ENCODE peak calls at places on chromosomes 12 and 14, in nine cellular contexts. One of them, this sample, is unnamed.
A peak's percentile ranks its signal among the peaks of the same experiment; 100 is the strongest.

GRCh38 chr14:83559721-83560120 is 1970.2 kb upstream of the FLRT2 start:
- DNase-seq in mesenchymal stem cell: peak; percentile 64
- DNase-seq in fibroblast of lung: peak; percentile 43
- DNase-seq in H9: no peak
- DNase-seq in colonic mucosa: no peak
- DNase-seq in astrocyte: peak; percentile 4
- DNase-seq in SK-N-SH: no peak
- DNase-seq in neuronal stem cell: no peak
- DNase-seq in mesendoderm: no peak
- DNase-seq in this sample: no peak

GRCh38 chr12:79407671-79408622 is 282.8 kb downstream of the PAWR start:
- DNase-seq in mesenchymal stem cell: peak; percentile 88
- DNase-seq in fibroblast of lung: peak; percentile 87
- DNase-seq in H9: peak; percentile 73
- DNase-seq in colonic mucosa: peak; percentile 78
- DNase-seq in astrocyte: peak; percentile 79
- DNase-seq in SK-N-SH: no peak
- DNase-seq in neuronal stem cell: peak; percentile 41
- DNase-seq in mesendoderm: peak; percentile 90
- DNase-seq in this sample: peak; percentile 74

GRCh38 chr12:107131832-107132616 is 38.7 kb upstream of the CRY1 start:
- DNase-seq in mesenchymal stem cell: peak; percentile 53
- DNase-seq in fibroblast of lung: peak; percentile 70
- DNase-seq in H9: peak; percentile 41
- DNase-seq in colonic mucosa: peak; percentile 21
- DNase-seq in astrocyte: peak; percentile 29
- DNase-seq in SK-N-SH: peak; percentile 52
- DNase-seq in neuronal stem cell: peak; percentile 71
- DNase-seq in mesendoderm: peak; percentile 80
- DNase-seq in this sample: peak; percentile 49

GRCh38 chr12:1614360-1614759 is 14.7 kb upstream of the WNT5B start:
- DNase-seq in mesenchymal stem cell: no peak
- DNase-seq in fibroblast of lung: no peak
- DNase-seq in H9: no peak
- DNase-seq in colonic mucosa: no peak
- DNase-seq in astrocyte: no peak
- DNase-seq in SK-N-SH: no peak
- DNase-seq in neuronal stem cell: no peak
- DNase-seq in mesendoderm: no peak
- DNase-seq in this sample: no peak

GRCh38 chr14:91410781-91411536 is 6.7 kb downstream of the CCDC88C start:
- DNase-seq in mesenchymal stem cell: no peak
- DNase-seq in fibroblast of lung: no peak
- DNase-seq in H9: no peak
- DNase-seq in colonic mucosa: no peak
- DNase-seq in astrocyte: no peak
- DNase-seq in SK-N-SH: no peak
- DNase-seq in neuronal stem cell: no peak
- DNase-seq in mesendoderm: no peak
- DNase-seq in this sample: no peak

GRCh38 chr14:57066887-57067513 is 201.7 kb downstream of the EXOC5 start:
- DNase-seq in mesenchymal stem cell: peak; percentile 10
- DNase-seq in fibroblast of lung: peak; percentile 3
- DNase-seq in H9: peak; percentile 75
- DNase-seq in colonic mucosa: peak; percentile 33
- DNase-seq in astrocyte: no peak
- DNase-seq in SK-N-SH: peak; percentile 60
- DNase-seq in neuronal stem cell: peak; percentile 57
- DNase-seq in mesendoderm: peak; percentile 74
- DNase-seq in this sample: peak; percentile 16

GRCh38 chr14:31059152-31059924 is 33.2 kb upstream of the STRN3 start:
- DNase-seq in mesenchymal stem cell: peak; percentile 84
- DNase-seq in fibroblast of lung: peak; percentile 88
- DNase-seq in H9: no peak
- DNase-seq in colonic mucosa: peak; percentile 48
- DNase-seq in astrocyte: peak; percentile 93
- DNase-seq in SK-N-SH: no peak
- DNase-seq in neuronal stem cell: no peak
- DNase-seq in mesendoderm: peak; percentile 95
- DNase-seq in this sample: peak; percentile 70

GRCh38 chr12:38954119-38954746 is 48.8 kb upstream of the CPNE8 start:
- DNase-seq in mesenchymal stem cell: no peak
- DNase-seq in fibroblast of lung: no peak
- DNase-seq in H9: no peak
- DNase-seq in colonic mucosa: no peak
- DNase-seq in astrocyte: no peak
- DNase-seq in SK-N-SH: no peak
- DNase-seq in neuronal stem cell: no peak
- DNase-seq in mesendoderm: no peak
- DNase-seq in this sample: no peak

GRCh38 chr12:130715996-130716917 is at the start of gene RIMBP2:
- DNase-seq in mesenchymal stem cell: peak; percentile 0
- DNase-seq in fibroblast of lung: peak; percentile 16
- DNase-seq in H9: peak; percentile 83
- DNase-seq in colonic mucosa: no peak
- DNase-seq in astrocyte: peak; percentile 34
- DNase-seq in SK-N-SH: peak; percentile 62
- DNase-seq in neuronal stem cell: peak; percentile 68
- DNase-seq in mesendoderm: peak; percentile 89
- DNase-seq in this sample: no peak

GRCh38 chr14:64766430-64767151 is 62.4 kb downstream of the PLEKHG3 start:
- DNase-seq in mesenchymal stem cell: no peak
- DNase-seq in fibroblast of lung: no peak
- DNase-seq in H9: peak; percentile 81
- DNase-seq in colonic mucosa: no peak
- DNase-seq in astrocyte: no peak
- DNase-seq in SK-N-SH: no peak
- DNase-seq in neuronal stem cell: no peak
- DNase-seq in mesendoderm: peak; percentile 68
- DNase-seq in this sample: no peak

GRCh38 chr12:99453831-99454538 is 193.6 kb upstream of the GARIN6 start:
- DNase-seq in mesenchymal stem cell: no peak
- DNase-seq in fibroblast of lung: no peak
- DNase-seq in H9: no peak
- DNase-seq in colonic mucosa: no peak
- DNase-seq in astrocyte: peak; percentile 26
- DNase-seq in SK-N-SH: no peak
- DNase-seq in neuronal stem cell: no peak
- DNase-seq in mesendoderm: peak; percentile 18
- DNase-seq in this sample: no peak

GRCh38 chr14:100295376-100296105 is 10.7 kb downstream of the SLC25A29 start:
- DNase-seq in mesenchymal stem cell: no peak
- DNase-seq in fibroblast of lung: no peak
- DNase-seq in H9: no peak
- DNase-seq in colonic mucosa: no peak
- DNase-seq in astrocyte: no peak
- DNase-seq in SK-N-SH: no peak
- DNase-seq in neuronal stem cell: no peak
- DNase-seq in mesendoderm: no peak
- DNase-seq in this sample: no peak

GRCh38 chr12:96571101-96571862 is 81.9 kb downstream of the CFAP54 start:
- DNase-seq in mesenchymal stem cell: no peak
- DNase-seq in fibroblast of lung: no peak
- DNase-seq in H9: no peak
- DNase-seq in colonic mucosa: no peak
- DNase-seq in astrocyte: peak; percentile 33
- DNase-seq in SK-N-SH: no peak
- DNase-seq in neuronal stem cell: no peak
- DNase-seq in mesendoderm: no peak
- DNase-seq in this sample: no peak
- H3K9ac ChIP-seq in mesenchymal stem cell: no peak overlapping the region
- H3K9ac ChIP-seq in fibroblast of lung: no peak overlapping the region
- H3K9ac ChIP-seq in H9: no peak overlapping the region
- H3K9ac ChIP-seq in colonic mucosa: no peak overlapping the region
- H3K9ac ChIP-seq in astrocyte: no peak overlapping the region
- H3K9ac ChIP-seq in SK-N-SH: no peak overlapping the region
- H3K9ac ChIP-seq in neuronal stem cell: no peak overlapping the region
- H3K9ac ChIP-seq in mesendoderm: no peak overlapping the region
- H3K9ac ChIP-seq in this sample: no peak overlapping the region

GRCh38 chr14:22980672-22981089 is 1.7 kb downstream of the AJUBA start:
- DNase-seq in mesenchymal stem cell: no peak
- DNase-seq in fibroblast of lung: no peak
- DNase-seq in H9: peak; percentile 60
- DNase-seq in colonic mucosa: peak; percentile 74
- DNase-seq in astrocyte: no peak
- DNase-seq in SK-N-SH: peak; percentile 43
- DNase-seq in neuronal stem cell: peak; percentile 74
- DNase-seq in mesendoderm: peak; percentile 67
- DNase-seq in this sample: peak; percentile 76

GRCh38 chr14:22979748-22980392 is 2.5 kb downstream of the AJUBA start:
- DNase-seq in mesenchymal stem cell: no peak
- DNase-seq in fibroblast of lung: no peak
- DNase-seq in H9: no peak
- DNase-seq in colonic mucosa: no peak
- DNase-seq in astrocyte: no peak
- DNase-seq in SK-N-SH: no peak
- DNase-seq in neuronal stem cell: no peak
- DNase-seq in mesendoderm: no peak
- DNase-seq in this sample: peak; percentile 49

GRCh38 chr14:22977684-22978486 is 4.5 kb downstream of the AJUBA start:
- DNase-seq in mesenchymal stem cell: peak; percentile 66
- DNase-seq in fibroblast of lung: peak; percentile 68
- DNase-seq in H9: peak; percentile 92
- DNase-seq in colonic mucosa: peak; percentile 69
- DNase-seq in astrocyte: peak; percentile 62
- DNase-seq in SK-N-SH: peak; percentile 47
- DNase-seq in neuronal stem cell: peak; percentile 93
- DNase-seq in mesendoderm: peak; percentile 97
- DNase-seq in this sample: peak; percentile 100

GRCh38 chr14:22978487-22978837 is 3.9 kb downstream of the AJUBA start:
- DNase-seq in mesenchymal stem cell: no peak
- DNase-seq in fibroblast of lung: no peak
- DNase-seq in H9: no peak
- DNase-seq in colonic mucosa: no peak
- DNase-seq in astrocyte: no peak
- DNase-seq in SK-N-SH: no peak
- DNase-seq in neuronal stem cell: no peak
- DNase-seq in mesendoderm: no peak
- DNase-seq in this sample: no peak

DNA sequence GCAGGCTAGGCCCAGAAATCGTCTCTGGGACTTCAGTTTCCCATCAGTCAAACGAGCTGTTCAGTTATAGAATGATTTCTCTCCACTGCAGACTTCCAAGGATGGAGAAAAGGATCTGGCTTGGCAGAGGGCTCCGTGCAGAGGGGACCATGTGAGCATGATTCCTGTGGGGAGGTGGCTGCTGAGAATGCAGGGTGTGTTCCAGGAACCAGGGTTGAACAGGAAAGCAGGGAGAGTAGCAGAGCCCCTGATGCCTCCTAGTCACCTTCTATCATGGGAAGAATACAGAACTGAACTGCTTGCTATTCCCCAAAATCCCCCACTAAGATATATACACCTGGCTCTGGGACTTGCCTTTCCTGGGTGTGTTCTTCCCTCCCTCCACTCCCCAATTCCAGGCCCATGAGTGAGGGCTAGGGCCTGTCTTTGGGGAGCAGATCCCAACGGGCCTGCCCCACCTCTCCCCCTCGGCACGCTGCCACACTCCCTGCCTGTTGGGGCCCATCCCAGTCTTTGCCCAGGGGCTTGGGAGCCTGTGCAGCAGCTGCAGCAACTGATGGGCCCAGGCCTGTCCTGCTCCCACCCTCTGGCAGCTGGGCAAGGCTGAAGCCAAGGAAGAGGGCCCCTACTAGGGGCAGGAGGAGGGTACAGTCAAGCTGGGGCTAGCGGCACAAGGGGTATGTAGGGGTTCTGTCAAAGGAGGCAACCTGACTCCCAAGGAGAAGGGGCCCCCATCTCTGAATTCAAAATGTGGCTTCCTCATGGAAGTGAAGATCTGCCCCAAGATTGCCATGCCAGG is 3.3 kb downstream of the AJUBA start:
- DNase-seq in mesenchymal stem cell: no peak
- DNase-seq in fibroblast of lung: no peak
- DNase-seq in H9: no peak
- DNase-seq in colonic mucosa: peak; percentile 34
- DNase-seq in astrocyte: no peak
- DNase-seq in SK-N-SH: no peak
- DNase-seq in neuronal stem cell: no peak
- DNase-seq in mesendoderm: no peak
- DNase-seq in this sample: no peak
- H3K9ac ChIP-seq in mesenchymal stem cell: no peak overlapping the region
- H3K9ac ChIP-seq in fibroblast of lung: no peak overlapping the region
- H3K9ac ChIP-seq in H9: no peak overlapping the region
- H3K9ac ChIP-seq in colonic mucosa: no peak overlapping the region
- H3K9ac ChIP-seq in astrocyte: peak overlapping the region; percentile 80
- H3K9ac ChIP-seq in SK-N-SH: peak overlapping the region; percentile 70
- H3K9ac ChIP-seq in neuronal stem cell: peak overlapping the region; percentile 82
- H3K9ac ChIP-seq in mesendoderm: peak overlapping the region; percentile 43
- H3K9ac ChIP-seq in this sample: peak overlapping the region; percentile 93

DNA sequence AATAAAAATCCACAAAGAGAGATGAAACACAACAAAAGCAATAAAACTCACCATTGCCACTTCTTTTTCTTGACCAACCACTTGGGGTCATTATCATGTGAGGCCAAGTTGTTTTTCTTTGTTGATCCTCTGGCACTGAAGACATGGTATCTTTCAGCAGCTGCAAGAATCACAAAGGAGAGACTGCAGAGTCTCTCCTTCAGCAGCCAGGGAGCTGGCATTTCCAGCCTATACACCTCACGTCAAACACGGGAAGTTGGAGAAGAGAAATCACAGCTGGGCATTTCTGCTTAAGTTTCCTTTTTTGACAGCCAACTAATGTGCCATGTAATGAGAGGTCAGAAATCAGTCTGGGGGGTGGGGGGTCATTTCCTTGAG is 28.3 kb downstream of the PHLDA1 start:
- DNase-seq in mesenchymal stem cell: no peak
- DNase-seq in fibroblast of lung: no peak
- DNase-seq in H9: no peak
- DNase-seq in colonic mucosa: no peak
- DNase-seq in astrocyte: no peak
- DNase-seq in SK-N-SH: peak; percentile 16
- DNase-seq in neuronal stem cell: no peak
- DNase-seq in mesendoderm: no peak
- DNase-seq in this sample: no peak
- H3K9ac ChIP-seq in mesenchymal stem cell: no peak overlapping the region
- H3K9ac ChIP-seq in fibroblast of lung: no peak overlapping the region
- H3K9ac ChIP-seq in H9: no peak overlapping the region
- H3K9ac ChIP-seq in colonic mucosa: no peak overlapping the region
- H3K9ac ChIP-seq in astrocyte: no peak overlapping the region
- H3K9ac ChIP-seq in SK-N-SH: no peak overlapping the region
- H3K9ac ChIP-seq in neuronal stem cell: no peak overlapping the region
- H3K9ac ChIP-seq in mesendoderm: no peak overlapping the region
- H3K9ac ChIP-seq in this sample: no peak overlapping the region

DNA sequence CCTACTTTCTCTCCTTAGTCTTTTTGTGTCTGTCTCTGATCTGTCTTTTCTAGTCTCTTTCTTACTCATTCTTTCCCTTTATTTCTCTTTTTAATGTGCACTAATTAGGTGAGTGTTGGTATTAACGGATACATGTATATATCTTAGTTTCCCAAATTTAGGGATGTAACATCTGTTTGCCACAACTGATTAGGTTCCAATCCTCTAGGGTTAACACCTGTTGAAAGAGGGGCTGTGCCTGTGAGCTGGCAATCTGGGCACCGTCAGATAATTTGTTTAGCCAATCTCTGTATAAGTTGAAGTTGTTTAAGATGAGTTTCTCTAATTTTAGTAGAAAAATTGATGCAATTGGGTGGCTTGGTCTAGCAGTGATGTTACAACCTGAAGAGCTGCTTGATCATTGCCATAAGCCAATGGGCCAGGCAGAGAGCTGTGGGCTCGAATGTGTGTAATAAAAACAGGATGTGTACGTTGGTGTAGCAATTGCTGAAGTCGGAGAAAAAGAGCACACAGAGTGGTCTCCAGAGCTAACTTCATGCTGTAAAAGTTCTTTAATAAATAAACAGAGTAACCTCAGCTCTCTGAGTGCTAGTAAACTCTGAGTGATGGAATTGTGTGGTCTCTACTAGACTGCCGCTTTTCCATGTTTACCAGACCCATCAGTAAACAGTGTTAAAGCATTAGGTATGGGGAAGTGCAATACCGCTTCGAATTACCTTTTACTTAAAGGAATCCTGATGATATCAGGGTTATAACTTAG is 18.3 kb upstream of the LYZ start:
- DNase-seq in mesenchymal stem cell: peak; percentile 41
- DNase-seq in fibroblast of lung: no peak
- DNase-seq in H9: no peak
- DNase-seq in colonic mucosa: no peak
- DNase-seq in astrocyte: no peak
- DNase-seq in SK-N-SH: no peak
- DNase-seq in neuronal stem cell: no peak
- DNase-seq in mesendoderm: no peak
- DNase-seq in this sample: peak; percentile 71
- H3K9ac ChIP-seq in mesenchymal stem cell: no peak overlapping the region
- H3K9ac ChIP-seq in fibroblast of lung: no peak overlapping the region
- H3K9ac ChIP-seq in H9: no peak overlapping the region
- H3K9ac ChIP-seq in colonic mucosa: peak overlapping the region; percentile 89
- H3K9ac ChIP-seq in astrocyte: no peak overlapping the region
- H3K9ac ChIP-seq in SK-N-SH: no peak overlapping the region
- H3K9ac ChIP-seq in neuronal stem cell: no peak overlapping the region
- H3K9ac ChIP-seq in mesendoderm: no peak overlapping the region
- H3K9ac ChIP-seq in this sample: peak overlapping the region; percentile 98